ENCODE peak calls at places on chromosomes 7 and 10, in five cellular contexts. O, C, P, X and B are unnamed samples.

GRCh38 chr10:131930586-131931330 is 29.9 kb downstream of the PPP2R2D start:
- DNase-seq in X (no peak), P (no peak), C (no peak), O (no peak), B (no peak)

GRCh38 chr10:63554666-63555065 is 33.5 kb downstream of the REEP3 start:
- DNase-seq in C (no peak), P (no peak), O (no peak), X (no peak), B (no peak)

GRCh38 chr7:72080349-72080766 is 331.8 kb downstream of the CALN1 start:
- DNase-seq in X (no peak), C (no peak), O (no peak), P (no peak), B (no peak)

GRCh38 chr7:139058963-139059362 is 23.1 kb upstream of the ZC3HAV1L start:
- DNase-seq in X (no peak), O (no peak), P (peak; percentile 50), C (peak; percentile 41), B (no peak)

GRCh38 chr10:58335306-58336005 is 650 bp downstream of the UBE2D1 start:
- DNase-seq in P (peak; percentile 62), X (peak; percentile 39), C (peak; percentile 42), O (peak; percentile 13), B (no peak)

GRCh38 chr7:66505531-66506451 is 122.9 kb upstream of the KCTD7 start:
- DNase-seq in P (no peak), C (no peak), X (no peak), O (no peak), B (no peak)

GRCh38 chr10:77547651-77548050 is 90.0 kb downstream of the KCNMA1 start:
- DNase-seq in O (no peak), C (no peak), P (no peak), X (no peak), B (no peak)

GRCh38 chr7:83166-83840 is 109.1 kb upstream of the FAM20C start:
- DNase-seq in X (no peak), C (no peak), O (no peak), P (no peak), B (no peak)

GRCh38 chr7:66894463-66895080 is 26.5 kb upstream of the TMEM248 start:
- DNase-seq in C (peak; percentile 77), X (no peak), O (no peak), P (no peak), B (no peak)

GRCh38 chr10:93357680-93358079 is 124.5 kb downstream of the MYOF start:
- DNase-seq in O (no peak), C (peak; percentile 75), X (no peak), P (no peak), B (no peak)

GRCh38 chr10:123326674-123327073 is 172.5 kb downstream of the BUB3 start:
- DNase-seq in P (no peak), C (no peak), O (no peak), X (no peak), B (no peak)

GRCh38 chr10:5040781-5041470 is 37.3 kb upstream of the AKR1C2 start:
- DNase-seq in O (no peak), C (peak; percentile 30), P (no peak), X (peak; percentile 13), B (no peak)

GRCh38 chr10:78605800-78606350 is 462.9 kb upstream of the ZMIZ1 start:
- DNase-seq in X (no peak), P (no peak), C (no peak), O (no peak), B (no peak)

GRCh38 chr7:16062269-16062668 is 359.1 kb downstream of the CRPPA start:
- DNase-seq in X (no peak), P (no peak), O (no peak), C (no peak), B (no peak)

GRCh38 chr7:137484326-137484725 is 140.8 kb upstream of the PTN start:
- DNase-seq in P (no peak), O (no peak), X (no peak), C (no peak), B (no peak)

GRCh38 chr7:57867884-57868701 is 418.1 kb downstream of the ZNF716 start:
- DNase-seq in O (no peak), P (no peak), C (no peak), X (no peak), B (no peak)

GRCh38 chr10:107686095-107686494 is 521.6 kb upstream of the SORCS1 start:
- DNase-seq in C (no peak), O (peak; percentile 7), X (peak; percentile 26), P (peak; percentile 5), B (no peak)

GRCh38 chr7:78542981-78543380 is 744.4 kb downstream of the PHTF2 start:
- DNase-seq in P (no peak), O (no peak), X (no peak), C (no peak), B (no peak)

GRCh38 chr7:75642810-75643486 is 95.8 kb downstream of the HIP1 start:
- DNase-seq in X (peak; percentile 55), C (peak; percentile 88), P (no peak), O (peak; percentile 34), B (no peak)

GRCh38 chr7:71679480-71679879 is 547.5 kb downstream of the GALNT17 start:
- DNase-seq in C (no peak), O (no peak), P (no peak), X (no peak), B (no peak)

GRCh38 chr7:112828696-112829095 is 38.5 kb upstream of the TMEM168 start:
- DNase-seq in C (no peak), O (no peak), X (no peak), P (no peak), B (no peak)

GRCh38 chr10:33559105-33559504 is 224.6 kb upstream of the NRP1 start:
- DNase-seq in O (no peak), X (no peak), C (no peak), P (no peak), B (no peak)

GRCh38 chr7:18495412-18496335 is at the start of gene HDAC9:
- DNase-seq in O (no peak), P (peak; percentile 73), C (peak; percentile 83), X (no peak), B (no peak)

GRCh38 chr10:61981460-61981859 is 80.0 kb downstream of the ARID5B start:
- DNase-seq in C (no peak), P (no peak), O (no peak), X (no peak), B (no peak)

GRCh38 chr7:43513236-43513635 is 69.7 kb upstream of the STK17A start:
- DNase-seq in X (no peak), P (no peak), C (no peak), O (no peak), B (no peak)

GRCh38 chr7:34158754-34159153 is 253.4 kb downstream of the BMPER start:
- DNase-seq in O (no peak), C (peak; percentile 68), P (no peak), X (no peak), B (no peak)

GRCh38 chr7:81769891-81770818 is at the start of gene HGF:
- DNase-seq in O (peak; percentile 66), P (peak; percentile 78), X (peak; percentile 32), C (peak; percentile 49), B (peak; percentile 67)

GRCh38 chr7:763762-764161 is 36.7 kb upstream of the PRKAR1B start:
- DNase-seq in O (no peak), P (no peak), C (no peak), X (no peak), B (no peak)

GRCh38 chr7:139133335-139134139 is 24.0 kb upstream of the ZC3HAV1 start:
- DNase-seq in O (peak; percentile 74), X (peak; percentile 90), P (peak; percentile 87), C (peak; percentile 92), B (peak; percentile 96)

GRCh38 chr10:116694927-116695268 is 47.5 kb downstream of the HSPA12A start:
- DNase-seq in X (no peak), C (no peak), P (no peak), O (no peak), B (no peak)

GRCh38 chr7:13433946-13434345 is 555.5 kb downstream of the ETV1 start:
- DNase-seq in C (no peak), P (no peak), O (no peak), X (no peak), B (no peak)

GRCh38 chr10:110355181-110355831 is 50.6 kb upstream of the SMNDC1 start:
- DNase-seq in P (no peak), C (no peak), O (no peak), X (no peak), B (peak; percentile 9)

GRCh38 chr10:130491011-130491697 is 355.0 kb downstream of the GLRX3 start:
- DNase-seq in O (no peak), C (peak; percentile 91), X (no peak), P (no peak), B (peak; percentile 59)

GRCh38 chr7:142792593-142792992 is 21.8 kb downstream of the PRSS2 start:
- DNase-seq in X (no peak), C (no peak), O (no peak), P (no peak), B (no peak)

GRCh38 chr10:132485391-132485790 is 52.2 kb upstream of the INPP5A start:
- DNase-seq in P (no peak), O (no peak), X (no peak), C (no peak), B (peak; percentile 67)

GRCh38 chr10:104028146-104028545 is 57.5 kb downstream of the COL17A1 start:
- DNase-seq in C (peak; percentile 69), P (peak; percentile 41), O (peak; percentile 4), X (no peak), B (no peak)

GRCh38 chr7:1368682-1369571 is 90.3 kb downstream of the MICALL2 start:
- DNase-seq in P (no peak), C (peak; percentile 91), X (no peak), O (no peak), B (no peak)

GRCh38 chr7:7292608-7293007 is 110.3 kb downstream of the C1GALT1 start:
- DNase-seq in X (no peak), P (no peak), C (peak; percentile 22), O (no peak), B (no peak)
- H3K4me3 ChIP-seq in X (no peak overlapping the region), P (no peak overlapping the region), C (no peak overlapping the region), O (no peak overlapping the region), B (no peak overlapping the region)

DNA sequence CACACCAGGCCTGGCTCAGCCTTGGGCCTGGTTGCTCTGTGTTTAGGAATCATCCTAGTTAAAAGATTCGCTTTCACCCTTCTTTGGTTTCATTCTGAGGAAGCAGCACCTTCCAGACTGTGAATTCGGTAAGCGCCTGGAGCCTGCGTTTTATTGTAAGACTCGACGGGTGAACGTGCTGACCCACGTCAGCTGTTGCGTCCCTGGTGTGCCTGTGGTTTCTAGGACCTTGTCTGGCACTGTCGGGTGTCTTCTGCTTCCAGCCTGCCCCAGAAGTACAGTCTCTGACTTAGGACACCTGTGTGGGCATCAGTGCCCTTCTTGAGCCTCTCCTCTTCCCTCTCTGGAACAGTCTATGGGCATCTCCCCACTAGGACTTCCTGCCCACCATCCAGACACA is 26.3 kb downstream of the MKI67 start:
- DNase-seq in C (no peak), O (no peak), X (no peak), P (no peak), B (no peak)
- H3K36me3 ChIP-seq in C (peaks cover 35% of the 10 kb centered on the region), O (no peaks in the 10 kb centered on the region), X (no peaks in the 10 kb centered on the region), P (no peaks in the 10 kb centered on the region), B (no peaks in the 10 kb centered on the region)

GRCh38 chr7:73526892-73527821 is 5.1 kb upstream of the BAZ1B start:
- DNase-seq in O (no peak), X (no peak), C (peak; percentile 72), P (no peak), B (no peak)
- H3K4me3 ChIP-seq in O (no peak overlapping the region), X (no peak overlapping the region), C (no peak overlapping the region), P (no peak overlapping the region), B (no peak overlapping the region)

DNA sequence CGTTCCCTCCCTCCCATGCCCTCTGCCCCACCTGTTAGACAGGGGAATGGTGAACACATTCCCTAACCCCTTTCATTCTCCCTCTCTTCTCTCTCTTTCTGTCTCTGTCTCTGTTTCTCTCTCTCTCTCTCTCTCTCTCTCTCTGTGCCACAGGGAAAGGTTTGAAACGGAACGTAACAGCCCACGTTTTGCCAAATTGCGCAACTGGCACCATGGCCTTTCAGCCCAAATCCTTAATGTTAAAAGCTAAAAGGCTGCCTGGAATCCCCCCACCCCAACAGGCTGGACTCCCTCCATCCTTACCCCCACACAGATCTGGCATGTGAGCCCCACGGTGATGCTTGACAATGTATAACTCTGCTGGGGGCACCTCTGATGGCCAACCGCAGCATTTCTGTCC is 30.8 kb downstream of the LDB3 start:
- DNase-seq in X (no peak), P (no peak), C (no peak), O (no peak), B (peak; percentile 36)
- H3K36me3 ChIP-seq in X (no peaks in the 10 kb centered on the region), P (no peaks in the 10 kb centered on the region), C (no peaks in the 10 kb centered on the region), O (no peaks in the 10 kb centered on the region), B (no peaks in the 10 kb centered on the region)